ENCODE peak calls at places on chromosomes 4 and X, in eight cellular contexts. One of them, this sample, is unnamed.

GRCh38 chr4:76559236-76560071 is 124.4 kb downstream of the SHROOM3 start:
- DNase-seq in K562: no peak
- DNase-seq in HepG2: no peak
- DNase-seq in H1: no peak
- DNase-seq in GM12878: no peak
- DNase-seq in SK-N-SH: no peak
- DNase-seq in A549: no peak
- DNase-seq in HCT116: no peak
- DNase-seq in this sample: no peak

GRCh38 chr4:7827566-7827965 is 112.1 kb downstream of the AFAP1 start:
- DNase-seq in SK-N-SH: no peak
- DNase-seq in GM12878: no peak
- DNase-seq in A549: no peak
- DNase-seq in K562: no peak
- DNase-seq in HepG2: no peak
- DNase-seq in HCT116: no peak
- DNase-seq in H1: no peak
- DNase-seq in this sample: no peak

GRCh38 chrX:123835661-123836371 is 24.0 kb upstream of the XIAP start:
- DNase-seq in GM12878: no peak
- DNase-seq in A549: peak; percentile 78
- DNase-seq in HCT116: peak; percentile 59
- DNase-seq in HepG2: no peak
- DNase-seq in K562: no peak
- DNase-seq in H1: no peak
- DNase-seq in SK-N-SH: no peak
- DNase-seq in this sample: peak; percentile 70

GRCh38 chr4:7424553-7425111 is 10.1 kb downstream of the PSAPL1 start:
- DNase-seq in HepG2: no peak
- DNase-seq in A549: no peak
- DNase-seq in GM12878: no peak
- DNase-seq in SK-N-SH: peak; percentile 22
- DNase-seq in K562: no peak
- DNase-seq in H1: peak; percentile 43
- DNase-seq in HCT116: no peak
- DNase-seq in this sample: no peak

GRCh38 chr4:140343303-140343702 is 30.1 kb upstream of the SCOC start:
- DNase-seq in GM12878: no peak
- DNase-seq in SK-N-SH: no peak
- DNase-seq in HCT116: peak; percentile 31
- DNase-seq in K562: no peak
- DNase-seq in HepG2: no peak
- DNase-seq in A549: peak; percentile 59
- DNase-seq in H1: no peak
- DNase-seq in this sample: no peak

GRCh38 chr4:56757270-56757746 is 64.2 kb downstream of the SPINK2 start:
- DNase-seq in HCT116: no peak
- DNase-seq in GM12878: no peak
- DNase-seq in A549: no peak
- DNase-seq in HepG2: no peak
- DNase-seq in H1: no peak
- DNase-seq in SK-N-SH: no peak
- DNase-seq in K562: no peak
- DNase-seq in this sample: peak; percentile 75

GRCh38 chrX:70554081-70554480 is 109.4 kb downstream of the DLG3 start:
- DNase-seq in SK-N-SH: no peak
- DNase-seq in HepG2: peak; percentile 16
- DNase-seq in K562: no peak
- DNase-seq in GM12878: no peak
- DNase-seq in A549: peak; percentile 8
- DNase-seq in H1: no peak
- DNase-seq in HCT116: no peak
- DNase-seq in this sample: peak; percentile 28

GRCh38 chr4:27916432-27917184 is 1056.0 kb downstream of the STIM2 start:
- DNase-seq in H1: no peak
- DNase-seq in SK-N-SH: no peak
- DNase-seq in HepG2: no peak
- DNase-seq in K562: no peak
- DNase-seq in A549: no peak
- DNase-seq in GM12878: no peak
- DNase-seq in HCT116: no peak
- DNase-seq in this sample: no peak

GRCh38 chr4:80340036-80340435 is 4.5 kb downstream of the CFAP299 start:
- DNase-seq in A549: no peak
- DNase-seq in HepG2: no peak
- DNase-seq in H1: no peak
- DNase-seq in HCT116: no peak
- DNase-seq in GM12878: no peak
- DNase-seq in SK-N-SH: no peak
- DNase-seq in K562: no peak
- DNase-seq in this sample: peak; percentile 22

GRCh38 chrX:5314148-5314547 is 914.5 kb downstream of the NLGN4X start:
- DNase-seq in K562: no peak
- DNase-seq in GM12878: no peak
- DNase-seq in HepG2: no peak
- DNase-seq in A549: no peak
- DNase-seq in SK-N-SH: no peak
- DNase-seq in HCT116: no peak
- DNase-seq in H1: no peak
- DNase-seq in this sample: no peak

GRCh38 chrX:54758114-54759055 is 39.7 kb downstream of the ITIH6 start:
- DNase-seq in GM12878: no peak
- DNase-seq in K562: no peak
- DNase-seq in H1: no peak
- DNase-seq in HCT116: no peak
- DNase-seq in SK-N-SH: no peak
- DNase-seq in HepG2: no peak
- DNase-seq in A549: peak; percentile 3
- DNase-seq in this sample: no peak

GRCh38 chr4:6753891-6754290 is 28.6 kb upstream of the KIAA0232 start:
- DNase-seq in SK-N-SH: no peak
- DNase-seq in H1: no peak
- DNase-seq in A549: no peak
- DNase-seq in GM12878: no peak
- DNase-seq in HCT116: no peak
- DNase-seq in HepG2: no peak
- DNase-seq in K562: no peak
- DNase-seq in this sample: no peak

GRCh38 chr4:87864321-87864720 is 31.6 kb downstream of the MEPE start:
- DNase-seq in SK-N-SH: no peak
- DNase-seq in A549: no peak
- DNase-seq in HCT116: no peak
- DNase-seq in K562: no peak
- DNase-seq in H1: no peak
- DNase-seq in HepG2: no peak
- DNase-seq in GM12878: no peak
- DNase-seq in this sample: no peak

GRCh38 chr4:154086247-154086646 is 297.4 kb upstream of the SFRP2 start:
- DNase-seq in SK-N-SH: no peak
- DNase-seq in H1: no peak
- DNase-seq in K562: no peak
- DNase-seq in GM12878: no peak
- DNase-seq in HCT116: no peak
- DNase-seq in A549: peak; percentile 36
- DNase-seq in HepG2: no peak
- DNase-seq in this sample: no peak

GRCh38 chr4:47831026-47831689 is 6.7 kb downstream of the CORIN start:
- DNase-seq in A549: no peak
- DNase-seq in GM12878: no peak
- DNase-seq in HepG2: no peak
- DNase-seq in SK-N-SH: no peak
- DNase-seq in K562: no peak
- DNase-seq in H1: no peak
- DNase-seq in HCT116: no peak
- DNase-seq in this sample: no peak

GRCh38 chr4:15809473-15809872 is 31.3 kb downstream of the CD38 start:
- DNase-seq in HepG2: no peak
- DNase-seq in GM12878: no peak
- DNase-seq in K562: no peak
- DNase-seq in HCT116: no peak
- DNase-seq in H1: no peak
- DNase-seq in SK-N-SH: no peak
- DNase-seq in A549: no peak
- DNase-seq in this sample: no peak

DNA sequence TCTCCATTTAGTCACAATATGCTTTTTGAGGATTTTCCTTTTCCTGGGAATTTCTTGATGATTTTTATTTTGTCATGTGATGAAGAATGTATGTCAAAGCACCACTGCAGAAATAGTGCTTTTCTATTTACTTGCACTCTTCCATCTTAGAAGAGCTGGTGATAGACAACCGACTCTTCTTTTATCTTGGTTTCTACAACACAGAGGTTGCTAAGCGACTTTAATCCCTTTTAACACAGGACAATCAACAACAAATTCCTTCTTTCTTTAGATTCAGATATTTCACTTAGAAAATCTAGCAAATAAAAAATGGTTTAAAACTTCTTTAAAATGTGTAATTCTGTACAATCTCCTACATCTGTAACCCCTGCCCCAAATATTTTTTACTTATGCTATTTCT is 34.6 kb downstream of the TET2 start:
- DNase-seq in HepG2: no peak
- DNase-seq in A549: no peak
- DNase-seq in K562: no peak
- DNase-seq in SK-N-SH: no peak
- DNase-seq in GM12878: no peak
- DNase-seq in H1: no peak
- DNase-seq in HCT116: no peak
- DNase-seq in this sample: no peak
- TF ChIP-seq RAD21 in HepG2: no peak
- TF ChIP-seq RAD21 in A549: no peak
- TF ChIP-seq RAD21 in K562: no peak
- TF ChIP-seq RAD21 in SK-N-SH: no peak
- TF ChIP-seq RAD21 in GM12878: no peak
- TF ChIP-seq RAD21 in H1: no peak
- TF ChIP-seq RAD21 in HCT116: no peak
- TF ChIP-seq RAD21 in this sample: no peak

DNA sequence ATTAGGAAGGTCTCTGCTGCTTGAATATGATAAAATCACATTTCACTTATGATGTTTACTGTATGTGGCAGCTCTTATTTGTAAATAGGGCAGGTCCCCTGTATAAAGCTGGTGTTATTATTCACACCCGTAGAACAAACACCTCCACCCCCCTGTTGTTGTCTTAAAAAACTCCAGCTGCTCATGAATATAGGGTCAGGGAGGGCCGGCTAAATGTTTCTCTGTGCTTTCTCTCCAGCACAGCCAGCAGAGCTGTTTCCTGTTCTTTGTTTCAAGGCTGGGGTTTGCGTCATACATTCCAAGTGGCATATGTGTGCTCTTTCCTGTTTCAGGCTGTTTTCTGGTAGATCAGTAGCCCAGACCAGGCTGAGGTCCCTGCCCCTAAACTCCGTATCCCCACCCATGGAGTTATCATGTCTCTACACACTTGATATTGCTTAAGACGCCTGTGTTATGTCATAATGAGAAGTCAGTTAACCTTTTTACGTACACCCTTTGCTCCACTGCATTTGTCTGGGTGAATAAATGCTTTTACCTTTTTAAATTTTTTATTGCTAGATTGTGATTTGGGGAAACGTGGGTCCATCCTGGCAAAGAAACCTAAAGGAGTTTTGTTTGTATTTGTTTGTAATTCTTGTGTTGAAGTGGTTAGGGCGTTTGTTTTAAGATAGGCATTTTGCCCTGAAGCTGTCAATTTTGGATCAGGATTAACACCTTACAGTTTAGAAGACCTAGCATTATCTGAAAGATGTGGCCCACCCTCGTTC is 3.2 kb downstream of the KLF3 start:
- DNase-seq in SK-N-SH: peak; percentile 77
- DNase-seq in K562: peak; percentile 71
- DNase-seq in HCT116: peak; percentile 88
- DNase-seq in A549: peak; percentile 97
- DNase-seq in HepG2: peak; percentile 97
- DNase-seq in H1: peak; percentile 59
- DNase-seq in GM12878: no peak
- DNase-seq in this sample: peak; percentile 99
- TF ChIP-seq RAD21 in SK-N-SH: peak; percentile 25
- TF ChIP-seq RAD21 in K562: peak; percentile 29
- TF ChIP-seq RAD21 in HCT116: no peak
- TF ChIP-seq RAD21 in A549: no peak
- TF ChIP-seq RAD21 in HepG2: no peak
- TF ChIP-seq RAD21 in H1: peak; percentile 21
- TF ChIP-seq RAD21 in GM12878: no peak
- TF ChIP-seq RAD21 in this sample: no peak

GRCh38 chrX:85622635-85623034 is 243.2 kb upstream of the POF1B start:
- DNase-seq in H1: no peak
- DNase-seq in K562: no peak
- DNase-seq in HCT116: no peak
- DNase-seq in GM12878: no peak
- DNase-seq in SK-N-SH: no peak
- DNase-seq in HepG2: no peak
- DNase-seq in A549: no peak
- DNase-seq in this sample: no peak

GRCh38 chrX:85619962-85620361 is 240.5 kb upstream of the POF1B start:
- DNase-seq in HepG2: no peak
- DNase-seq in HCT116: no peak
- DNase-seq in SK-N-SH: no peak
- DNase-seq in A549: no peak
- DNase-seq in H1: no peak
- DNase-seq in GM12878: no peak
- DNase-seq in K562: no peak
- DNase-seq in this sample: no peak

DNA sequence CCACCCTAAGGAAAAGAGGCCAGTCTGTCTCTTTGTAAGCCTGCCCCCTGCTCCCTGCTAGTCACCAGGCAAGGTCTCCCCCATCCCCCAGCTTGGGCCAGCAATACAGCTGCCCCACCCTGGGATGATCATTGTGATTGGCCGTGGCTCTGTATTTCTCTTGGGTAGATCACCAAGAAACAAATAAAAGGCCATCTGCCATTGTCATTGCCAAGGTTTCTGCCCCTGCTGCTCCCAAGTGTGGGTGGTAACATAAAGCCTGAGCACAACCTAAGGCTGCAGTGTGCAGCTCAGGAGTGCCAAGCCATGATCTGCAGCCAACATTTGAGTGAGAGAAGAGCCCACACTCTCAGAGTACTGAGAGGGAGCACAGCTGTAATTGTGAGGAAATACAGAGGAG is 241.0 kb upstream of the POF1B start:
- DNase-seq in K562: no peak
- DNase-seq in GM12878: no peak
- DNase-seq in SK-N-SH: no peak
- DNase-seq in HCT116: no peak
- DNase-seq in HepG2: no peak
- DNase-seq in A549: no peak
- DNase-seq in H1: no peak
- DNase-seq in this sample: no peak
- TF ChIP-seq RAD21 in K562: no peak
- TF ChIP-seq RAD21 in GM12878: no peak
- TF ChIP-seq RAD21 in SK-N-SH: no peak
- TF ChIP-seq RAD21 in HCT116: no peak
- TF ChIP-seq RAD21 in HepG2: no peak
- TF ChIP-seq RAD21 in A549: no peak
- TF ChIP-seq RAD21 in H1: no peak
- TF ChIP-seq RAD21 in this sample: no peak

GRCh38 chr4:25991296-25991695 is 77.3 kb downstream of the SMIM20 start:
- DNase-seq in A549: no peak
- DNase-seq in GM12878: no peak
- DNase-seq in K562: no peak
- DNase-seq in HCT116: no peak
- DNase-seq in SK-N-SH: no peak
- DNase-seq in HepG2: no peak
- DNase-seq in H1: no peak
- DNase-seq in this sample: no peak
- TF ChIP-seq RAD21 in A549: no peak
- TF ChIP-seq RAD21 in GM12878: no peak
- TF ChIP-seq RAD21 in K562: no peak
- TF ChIP-seq RAD21 in HCT116: no peak
- TF ChIP-seq RAD21 in SK-N-SH: no peak
- TF ChIP-seq RAD21 in HepG2: no peak
- TF ChIP-seq RAD21 in H1: no peak
- TF ChIP-seq RAD21 in this sample: no peak

This sample was measured in IMR-90.